ENCODE peak calls at places on chromosomes 5 and 9, in five cellular contexts. Z is sigmoid colon, Q is ovary, U is psoas muscle, C is aorta. H is an unnamed sample.
A peak's percentile ranks its signal among the peaks of the same experiment; 100 is the strongest.

GRCh38 chr5:175815126-175815913 is 56.1 kb upstream of the CPLX2 start:
- DNase-seq in U (no peak), C (peak; percentile 63), Q (no peak), Z (no peak), H (peak; percentile 45)

GRCh38 chr5:153523196-153523595 is 32.7 kb downstream of the GRIA1 start:
- DNase-seq in U (no peak), C (no peak), Z (no peak), Q (no peak), H (no peak)

GRCh38 chr9:124220551-124221451 is 36.9 kb upstream of the NEK6 start:
- DNase-seq in Z (peak; percentile 65), Q (no peak), C (no peak), U (peak; percentile 48), H (peak; percentile 57)

GRCh38 chr9:16136961-16137360 is 584.1 kb downstream of the CCDC171 start:
- DNase-seq in Q (no peak), C (no peak), Z (no peak), U (peak; percentile 80), H (no peak)

GRCh38 chr9:17165734-17166133 is 30.9 kb downstream of the CNTLN start:
- DNase-seq in U (no peak), Q (no peak), Z (no peak), C (no peak), H (no peak)

GRCh38 chr5:89972901-89973300 is 436.7 kb downstream of the CETN3 start:
- DNase-seq in C (no peak), U (no peak), Z (no peak), Q (no peak), H (no peak)

GRCh38 chr5:16888694-16889124 is 47.4 kb downstream of the MYO10 start:
- DNase-seq in Z (no peak), U (no peak), Q (no peak), C (no peak), H (no peak)

GRCh38 chr9:77819672-77820071 is 171.6 kb upstream of the GNA14 start:
- DNase-seq in C (no peak), Q (no peak), Z (no peak), U (no peak), H (no peak)

GRCh38 chr5:135921388-135921787 is 25.7 kb upstream of the IL9 start:
- DNase-seq in Z (no peak), C (no peak), Q (no peak), U (no peak), H (no peak)

GRCh38 chr5:176388003-176388340 is 426 bp downstream of the NOP16 start:
- DNase-seq in Z (no peak), C (no peak), Q (no peak), U (no peak), H (no peak)

GRCh38 chr5:133317558-133317957 is 265.7 kb downstream of the HSPA4 start:
- DNase-seq in U (no peak), C (no peak), Z (no peak), Q (no peak), H (no peak)

GRCh38 chr9:16282216-16282615 is 588.3 kb downstream of the BNC2 start:
- DNase-seq in Z (no peak), Q (no peak), U (no peak), C (no peak), H (no peak)

GRCh38 chr5:90709323-90710148 is 150.9 kb downstream of the ADGRV1 start:
- DNase-seq in C (no peak), Z (no peak), Q (peak; percentile 15), U (no peak), H (no peak)

GRCh38 chr5:43193171-43193951 is 1.3 kb downstream of the NIM1K start:
- DNase-seq in Z (no peak), C (no peak), U (no peak), Q (no peak), H (no peak)

GRCh38 chr9:116099821-116100220 is 53.8 kb upstream of the PAPPA start:
- DNase-seq in Q (no peak), Z (no peak), U (no peak), C (no peak), H (no peak)

GRCh38 chr9:112312139-112312538 is 21.3 kb downstream of the PTBP3 start:
- DNase-seq in C (no peak), Q (no peak), U (no peak), Z (no peak), H (no peak)

GRCh38 chr9:113137196-113138168 is 13.3 kb upstream of the SLC31A2 start:
- DNase-seq in Z (no peak), Q (no peak), U (no peak), C (no peak), H (no peak)

GRCh38 chr9:130478152-130478551 is 33.4 kb downstream of the ASS1 start:
- DNase-seq in Z (no peak), C (no peak), U (no peak), Q (no peak), H (no peak)
- H3K4me1 ChIP-seq in Z (no peaks in the 10 kb centered on the region), C (no peaks in the 10 kb centered on the region), U (no peaks in the 10 kb centered on the region), Q (no peaks in the 10 kb centered on the region), H (no peaks in the 10 kb centered on the region)

GRCh38 chr5:69046375-69046957 is 47.3 kb upstream of the SLC30A5 start:
- DNase-seq in U (no peak), Z (no peak), C (no peak), Q (no peak), H (no peak)

GRCh38 chr5:69038539-69038938 is 55.3 kb upstream of the SLC30A5 start:
- DNase-seq in U (no peak), C (no peak), Z (no peak), Q (no peak), H (no peak)

GRCh38 chr5:69042500-69042899 is 51.3 kb upstream of the SLC30A5 start:
- DNase-seq in Z (no peak), C (no peak), U (no peak), Q (no peak), H (no peak)

GRCh38 chr5:69039829-69040228 is 54.0 kb upstream of the SLC30A5 start:
- DNase-seq in C (no peak), Q (no peak), U (no peak), Z (no peak), H (no peak)

DNA sequence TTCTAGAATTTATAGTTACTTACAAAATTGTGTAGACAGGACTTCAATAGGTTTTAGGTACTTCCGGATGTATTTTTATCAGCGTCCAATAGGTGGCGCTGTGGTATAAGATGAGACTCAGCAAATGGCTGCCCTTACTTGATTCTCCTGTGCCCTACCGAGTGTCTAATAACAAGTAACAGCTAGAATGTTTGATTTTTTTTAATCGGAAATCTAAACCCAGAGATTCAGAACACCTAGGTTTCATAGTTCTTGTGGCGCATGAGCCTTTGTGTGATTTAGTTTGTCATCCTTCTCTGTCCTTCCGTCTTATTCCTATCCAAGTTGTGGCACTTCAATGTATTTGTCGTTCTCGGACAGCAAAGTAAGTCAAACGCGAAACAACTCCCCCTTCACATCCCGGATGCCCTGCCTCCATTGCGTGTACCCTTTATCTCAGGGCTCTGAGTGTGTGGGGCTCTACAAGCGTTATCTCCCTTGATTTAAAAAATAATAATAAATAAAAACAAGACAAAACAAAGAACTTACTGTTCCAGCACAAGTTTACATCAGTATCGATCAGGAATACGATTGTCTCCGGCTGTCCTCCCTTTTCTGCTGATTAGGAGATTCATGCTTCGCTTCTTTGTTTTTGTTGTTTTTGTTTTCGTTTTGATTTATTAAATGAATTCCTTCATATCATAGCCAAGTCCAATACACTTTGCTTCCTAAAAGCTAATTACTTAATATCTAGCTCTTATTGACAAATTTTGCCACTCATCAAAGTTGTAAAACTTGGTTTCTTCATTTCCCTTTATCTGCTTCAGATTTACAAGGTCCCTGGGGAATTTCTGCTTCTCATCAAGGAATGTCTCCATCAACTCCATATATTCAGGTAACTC is 50.7 kb upstream of the SLC30A5 start:
- DNase-seq in Q (peak; percentile 70), U (no peak), Z (peak; percentile 87), C (no peak), H (peak; percentile 76)
- H3K4me1 ChIP-seq in Q (no peaks in the 10 kb centered on the region), U (no peaks in the 10 kb centered on the region), Z (peaks cover 4% of the 10 kb centered on the region), C (no peaks in the 10 kb centered on the region), H (peaks cover 10% of the 10 kb centered on the region)

GRCh38 chr9:95058795-95059386 is 258.6 kb downstream of the FANCC start:
- DNase-seq in Q (no peak), Z (no peak), U (no peak), C (peak; percentile 50), H (no peak)
- H3K4me1 ChIP-seq in Q (peaks cover 33% of the 10 kb centered on the region), Z (peaks cover 100% of the 10 kb centered on the region), U (peaks cover 100% of the 10 kb centered on the region), C (peaks cover 11% of the 10 kb centered on the region), H (peaks cover 26% of the 10 kb centered on the region)

GRCh38 chr9:131410051-131410491 is 16.2 kb downstream of the PRRC2B start:
- DNase-seq in C (no peak), U (no peak), Q (no peak), Z (no peak), H (no peak)
- H3K4me1 ChIP-seq in C (peaks cover 9% of the 10 kb centered on the region), U (peaks cover 76% of the 10 kb centered on the region), Q (peaks cover 48% of the 10 kb centered on the region), Z (peaks cover 90% of the 10 kb centered on the region), H (peaks cover 100% of the 10 kb centered on the region)

GRCh38 chr9:121711281-121711680 is 59.8 kb downstream of the DAB2IP start:
- DNase-seq in C (no peak), Z (peak; percentile 56), U (no peak), Q (no peak), H (no peak)
- H3K4me1 ChIP-seq in C (no peaks in the 10 kb centered on the region), Z (peaks cover 78% of the 10 kb centered on the region), U (peaks cover 76% of the 10 kb centered on the region), Q (peaks cover 20% of the 10 kb centered on the region), H (peaks cover 31% of the 10 kb centered on the region)

DNA sequence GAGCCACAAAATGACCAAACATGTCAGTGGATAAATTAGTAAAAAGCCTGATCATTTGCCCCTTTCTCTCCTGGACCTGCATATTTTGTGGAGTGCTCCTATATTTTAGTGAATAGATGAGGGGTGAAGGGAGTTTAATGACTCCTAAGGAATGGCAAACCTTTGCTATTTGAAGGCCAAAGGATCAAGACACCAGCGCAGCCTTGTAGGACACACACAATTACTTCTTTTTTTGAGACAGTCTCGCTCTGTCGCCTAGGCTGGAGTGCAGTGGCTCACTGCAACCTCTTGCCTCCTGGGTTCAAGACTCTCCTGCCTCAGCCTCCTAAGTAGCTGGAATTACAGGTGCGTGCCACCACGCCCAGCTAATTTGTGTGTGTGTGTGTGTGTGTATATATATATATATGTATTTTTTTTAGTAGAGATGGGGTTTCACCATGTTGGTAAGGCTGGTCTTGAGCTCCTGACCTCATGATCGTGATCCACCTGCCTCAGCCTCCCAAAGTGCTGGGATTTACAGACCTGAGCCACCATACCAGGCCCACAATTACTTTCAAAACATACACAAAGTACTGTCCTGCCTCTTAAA is 60.5 kb downstream of the CSNK1A1 start:
- DNase-seq in U (no peak), Z (no peak), Q (no peak), C (no peak), H (no peak)
- H3K4me1 ChIP-seq in U (peaks cover 58% of the 10 kb centered on the region), Z (peaks cover 73% of the 10 kb centered on the region), Q (peaks cover 11% of the 10 kb centered on the region), C (peaks cover 5% of the 10 kb centered on the region), H (peaks cover 2% of the 10 kb centered on the region)

GRCh38 chr5:29960323-29960722 is 1233.2 kb upstream of the CDH6 start:
- DNase-seq in Q (no peak), Z (no peak), U (no peak), C (no peak), H (no peak)
- H3K4me1 ChIP-seq in Q (no peaks in the 10 kb centered on the region), Z (no peaks in the 10 kb centered on the region), U (no peaks in the 10 kb centered on the region), C (no peaks in the 10 kb centered on the region), H (no peaks in the 10 kb centered on the region)

DNA sequence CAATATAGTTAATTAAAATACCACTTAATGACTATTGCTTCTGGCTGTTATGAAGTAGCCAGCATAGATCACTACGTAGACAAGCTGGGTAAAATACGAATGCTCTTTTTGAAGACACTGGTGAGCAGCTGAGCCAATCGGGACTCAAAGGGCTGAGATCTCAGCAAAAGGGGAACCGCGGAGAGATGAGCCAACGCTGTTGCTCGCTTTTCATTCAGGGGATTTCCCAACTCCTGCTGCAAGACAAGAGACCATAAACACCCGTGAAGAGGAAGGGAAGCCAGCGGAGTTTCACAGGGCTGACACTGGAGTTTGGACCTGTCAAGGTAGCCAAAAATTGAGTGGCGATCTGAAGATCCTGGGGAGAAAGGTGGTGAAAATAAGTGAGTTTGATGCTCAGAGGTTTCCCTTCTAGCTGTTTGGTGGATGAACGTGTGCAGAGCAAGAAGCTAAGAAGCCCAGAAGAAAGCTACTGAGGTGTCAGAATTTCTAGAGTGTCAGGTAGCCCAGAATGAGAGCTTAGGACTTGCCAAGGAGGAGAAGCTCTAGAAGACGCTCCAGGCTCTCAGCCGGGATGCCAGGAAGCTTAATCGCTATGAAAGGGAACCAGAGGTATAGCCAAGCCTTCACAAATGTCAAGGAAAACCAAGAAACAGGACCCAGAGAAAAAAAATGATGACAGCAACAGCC is 79.6 kb upstream of the RNU6ATAC start:
- DNase-seq in C (no peak), Q (no peak), U (no peak), Z (no peak), H (peak; percentile 88)
- H3K4me1 ChIP-seq in C (no peaks in the 10 kb centered on the region), Q (no peaks in the 10 kb centered on the region), U (peaks cover 6% of the 10 kb centered on the region), Z (no peaks in the 10 kb centered on the region), H (peaks cover 38% of the 10 kb centered on the region)